ENCODE peak calls at places on chromosomes 1 and 21, in six cellular contexts. F, A, C, U, O and N are unnamed samples.

GRCh38 chr21:26130249-26130896 is 40.2 kb downstream of the APP start:
- DNase-seq in F (no peak), A (no peak), C (no peak), U (peak), O (no peak), N (no peak)

GRCh38 chr1:116817582-116818064 is 63.4 kb downstream of the CD2 start:
- DNase-seq in F (no peak), A (no peak), C (peak), U (peak), O (no peak), N (no peak)

GRCh38 chr1:168260393-168260792 is 20.3 kb upstream of the TBX19 start:
- DNase-seq in F (no peak), A (no peak), C (no peak), U (no peak), O (no peak), N (peak)

GRCh38 chr1:238060046-238060445 is 169.3 kb upstream of the ZP4 start:
- DNase-seq in F (no peak), A (no peak), C (no peak), U (no peak), O (no peak), N (no peak)

GRCh38 chr1:101847608-101848007 is 149.1 kb downstream of the OLFM3 start:
- DNase-seq in F (no peak), A (no peak), C (no peak), U (no peak), O (no peak), N (no peak)

GRCh38 chr21:42571391-42572150 is 57.9 kb downstream of the SLC37A1 start:
- DNase-seq in F (no peak), A (no peak), C (no peak), U (no peak), O (no peak), N (no peak)

GRCh38 chr1:160646711-160647328 is at the start of gene SLAMF1:
- DNase-seq in F (no peak), A (no peak), C (no peak), U (no peak), O (no peak), N (no peak)

GRCh38 chr1:57889686-57890360 is 466.0 kb upstream of the DAB1 start:
- DNase-seq in F (no peak), A (no peak), C (no peak), U (peak), O (no peak), N (no peak)

GRCh38 chr1:176567190-176567794 is 104.3 kb downstream of the PAPPA2 start:
- DNase-seq in F (no peak), A (no peak), C (peak), U (peak), O (peak), N (no peak)

GRCh38 chr1:7564097-7564496 is 207.0 kb upstream of the VAMP3 start:
- DNase-seq in F (no peak), A (no peak), C (no peak), U (no peak), O (no peak), N (no peak)

GRCh38 chr1:37616330-37616729 is 18.4 kb downstream of the RSPO1 start:
- DNase-seq in F (no peak), A (no peak), C (no peak), U (no peak), O (no peak), N (no peak)

GRCh38 chr21:14403681-14404318 is 20.9 kb upstream of the HSPA13 start:
- DNase-seq in F (no peak), A (no peak), C (peak), U (peak), O (peak), N (no peak)

GRCh38 chr1:37476460-37477197 is 2.2 kb downstream of the ZC3H12A start:
- DNase-seq in F (peak), A (no peak), C (peak), U (peak), O (peak), N (no peak)